ENCODE peak calls at places on chromosome 16, in six cellular contexts. W, S, U, C, G and Q are unnamed samples. For H3K4me1, the result is how much of the 10 kb centered on the place peaks cover.

GRCh38 chr16:3045758-3046505 is 429 bp upstream of the MMP25 start:
- DNase-seq in W (peak), G (no peak), S (no peak), C (no peak), U (no peak), Q (peak)

GRCh38 chr16:21217121-21217520 is 5.7 kb upstream of the ZP2 start:
- DNase-seq in W (no peak), S (no peak), C (no peak), U (no peak), G (no peak), Q (no peak)

GRCh38 chr16:78115659-78116058 is 16.2 kb downstream of the WWOX start:
- DNase-seq in W (no peak), C (no peak), S (no peak), U (no peak), G (no peak), Q (no peak)

GRCh38 chr16:89556750-89557149 is 3.7 kb upstream of the RPL13 start:
- DNase-seq in U (no peak), C (peak), G (no peak), W (no peak), S (no peak), Q (no peak)

GRCh38 chr16:24839347-24839972 is 6.3 kb upstream of the SLC5A11 start:
- DNase-seq in G (no peak), U (no peak), C (no peak), S (no peak), W (peak), Q (no peak)

GRCh38 chr16:84507011-84507982 is 2.8 kb upstream of the MEAK7 start:
- DNase-seq in S (no peak), U (peak), W (no peak), C (no peak), G (no peak), Q (no peak)

GRCh38 chr16:68834550-68834949 is 8.8 kb upstream of the TANGO6 start:
- DNase-seq in S (no peak), U (no peak), G (no peak), C (no peak), W (no peak), Q (no peak)

GRCh38 chr16:55323637-55324490 is at the start of gene IRX6:
- DNase-seq in S (peak), W (peak), U (no peak), C (no peak), G (no peak), Q (no peak)

GRCh38 chr16:22787456-22788189 is 26.3 kb upstream of the HS3ST2 start:
- DNase-seq in G (peak), W (no peak), C (peak), U (no peak), S (no peak), Q (peak)

GRCh38 chr16:14252860-14253259 is 181.7 kb downstream of the MRTFB start:
- DNase-seq in W (no peak), C (no peak), G (no peak), S (no peak), U (no peak), Q (no peak)
- H3K4me1 ChIP-seq in W (under half), C (under half), G (under half), S (under half), U (under half), Q (under half)

DNA sequence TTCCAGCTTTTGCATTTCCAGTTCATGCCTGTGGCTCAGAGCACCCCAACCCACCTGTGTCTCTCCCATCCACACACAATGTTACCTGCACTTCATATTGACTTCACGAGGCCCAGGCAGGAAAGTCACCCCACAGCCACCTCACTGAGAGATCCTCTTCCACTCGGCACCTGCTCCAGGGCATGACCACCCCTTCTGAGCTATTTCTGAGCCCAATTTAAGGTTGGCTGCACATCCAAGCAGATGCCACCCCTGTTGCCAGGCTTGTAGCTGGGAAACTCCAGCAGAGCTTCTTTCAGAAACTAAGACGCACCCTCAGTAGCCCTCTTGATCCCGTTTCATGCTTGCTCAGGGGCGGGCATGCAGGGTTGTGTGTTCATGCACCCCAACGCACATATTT is 88.4 kb downstream of the SOCS1 start:
- DNase-seq in S (no peak), W (no peak), G (no peak), U (no peak), C (no peak), Q (no peak)
- H3K9ac ChIP-seq in S (no peak), W (no peak), G (no peak), U (no peak), C (no peak), Q (no peak)

GRCh38 chr16:67517661-67518423 is 10.8 kb upstream of the RIPOR1 start:
- DNase-seq in G (no peak), C (no peak), U (no peak), W (no peak), S (no peak), Q (no peak)
- H3K4me1 ChIP-seq in G (under half), C (under half), U (under half), W (under half), S (under half), Q (under half)

DNA sequence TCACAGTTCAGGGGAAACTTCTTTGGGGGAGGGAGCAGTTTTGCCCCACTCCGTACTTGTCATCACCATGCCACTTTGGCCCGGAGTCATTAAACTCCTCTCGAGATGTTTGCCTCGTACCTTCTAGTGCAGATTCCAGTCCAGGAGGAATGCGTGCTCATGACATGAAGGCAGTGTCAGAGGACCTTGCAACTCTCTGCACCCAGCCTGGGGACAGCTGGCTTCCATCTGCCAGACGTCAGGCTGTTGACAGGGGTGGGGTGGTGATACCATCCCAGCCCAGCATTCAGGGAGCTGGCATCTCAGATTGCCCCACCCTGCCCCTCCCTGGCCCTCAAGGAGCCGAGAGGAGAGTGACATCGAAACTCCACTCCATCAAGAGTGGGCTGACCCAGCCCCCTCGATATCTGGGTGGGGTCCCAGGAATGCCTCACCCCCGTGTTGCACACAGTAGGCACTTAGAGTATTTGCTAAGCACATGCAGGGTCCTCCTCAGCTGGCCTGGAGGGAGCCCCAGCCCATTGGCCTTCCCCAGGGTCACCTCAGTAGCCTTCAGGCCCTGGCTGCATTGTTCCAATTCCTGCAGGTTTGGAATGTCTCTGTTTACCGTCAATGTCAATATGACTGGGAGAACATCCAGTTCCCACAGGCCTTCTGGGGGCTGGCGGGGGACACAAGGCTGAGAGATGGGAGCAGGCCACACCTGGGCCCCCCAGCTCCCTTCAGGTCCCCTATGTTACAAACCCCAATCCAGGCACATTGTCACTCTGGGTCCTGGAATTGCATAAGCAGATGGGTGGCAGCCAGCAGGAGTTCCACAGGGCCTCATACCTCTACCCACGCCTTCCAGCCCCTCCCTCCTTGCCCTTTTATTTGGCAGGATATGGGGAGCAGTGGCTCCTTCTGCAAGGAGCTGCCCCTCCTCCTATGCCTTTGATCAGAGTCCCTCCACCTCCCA is 21.3 kb upstream of the EMP2 start:
- DNase-seq in U (peak), S (no peak), W (no peak), C (no peak), G (no peak), Q (no peak)
- H3K9ac ChIP-seq in U (no peak), S (no peak), W (no peak), C (no peak), G (no peak), Q (no peak)

DNA sequence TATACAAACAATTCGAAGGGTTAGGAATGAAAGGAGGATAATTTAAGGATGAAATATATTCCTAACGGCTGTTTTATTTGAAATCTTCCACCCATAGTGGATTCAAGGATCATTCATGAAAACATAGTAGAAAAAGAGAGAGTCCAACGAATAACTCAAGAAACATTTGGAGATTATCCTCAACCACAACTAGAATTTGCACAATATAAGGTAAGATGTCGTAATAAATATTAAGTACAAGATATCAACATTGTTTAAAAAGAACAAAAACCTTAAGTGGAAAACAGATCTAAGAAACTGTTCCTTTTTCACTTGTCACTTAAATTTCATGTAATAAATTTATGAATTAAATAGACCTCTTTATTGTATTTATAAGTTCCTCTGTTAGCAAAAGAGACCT is 9.2 kb upstream of the ATMIN start:
- DNase-seq in U (no peak), G (no peak), C (no peak), W (no peak), S (no peak), Q (no peak)
- H3K4me1 ChIP-seq in U (under half), G (under half), C (under half), W (under half), S (under half), Q (under half)

GRCh38 chr16:86495756-86496261 is 14.5 kb upstream of the FOXF1 start:
- DNase-seq in W (peak), U (no peak), C (no peak), G (no peak), S (peak), Q (no peak)
- H3K9ac ChIP-seq in W (no peak), U (no peak), C (no peak), G (no peak), S (no peak), Q (no peak)

GRCh38 chr16:52512297-52512987 is 34.5 kb downstream of the TOX3 start:
- DNase-seq in G (no peak), C (no peak), U (no peak), W (no peak), S (no peak), Q (no peak)
- H3K4me1 ChIP-seq in G (under half), C (under half), U (under half), W (under half), S (under half), Q (under half)

GRCh38 chr16:75044800-75045361 is 46.1 kb downstream of the ZNRF1 start:
- DNase-seq in C (peak), U (no peak), W (no peak), S (no peak), G (no peak), Q (peak)
- H3K9ac ChIP-seq in C (no peak), U (no peak), W (no peak), S (no peak), G (no peak), Q (no peak)